ENCODE peak calls at places on chromosomes 5 and 9, in ten cellular contexts. One of them, this sample, is unnamed.

GRCh38 chr9:84642618-84643017 is 26.9 kb upstream of the NTRK2 start:
- DNase-seq in bronchial epithelial cell: peak
- DNase-seq in astrocyte of the cerebellum: no peak
- DNase-seq in left ventricle myocardium superior: no peak
- DNase-seq in HTR-8/SVneo: no peak
- DNase-seq in tibial artery: no peak
- DNase-seq in astrocyte: no peak
- DNase-seq in GM23248: no peak
- DNase-seq in KBM-7: no peak
- DNase-seq in mucosa of descending colon: no peak
- DNase-seq in this sample: no peak

GRCh38 chr5:32522429-32523143 is 62.8 kb upstream of the SUB1 start:
- DNase-seq in bronchial epithelial cell: peak
- DNase-seq in left ventricle myocardium superior: peak
- DNase-seq in astrocyte: peak
- DNase-seq in mucosa of descending colon: no peak
- DNase-seq in KBM-7: peak
- DNase-seq in HTR-8/SVneo: no peak
- DNase-seq in astrocyte of the cerebellum: peak
- DNase-seq in tibial artery: peak
- DNase-seq in GM23248: peak
- DNase-seq in this sample: peak

GRCh38 chr9:99299214-99300102 is 77.4 kb downstream of the SEC61B start:
- DNase-seq in tibial artery: no peak
- DNase-seq in astrocyte of the cerebellum: peak
- DNase-seq in HTR-8/SVneo: peak
- DNase-seq in mucosa of descending colon: no peak
- DNase-seq in astrocyte: peak
- DNase-seq in left ventricle myocardium superior: no peak
- DNase-seq in bronchial epithelial cell: peak
- DNase-seq in GM23248: peak
- DNase-seq in KBM-7: peak
- DNase-seq in this sample: peak

GRCh38 chr5:158922263-158922592 is 177.5 kb downstream of the EBF1 start:
- DNase-seq in KBM-7: no peak
- DNase-seq in bronchial epithelial cell: no peak
- DNase-seq in left ventricle myocardium superior: no peak
- DNase-seq in astrocyte of the cerebellum: no peak
- DNase-seq in mucosa of descending colon: no peak
- DNase-seq in HTR-8/SVneo: no peak
- DNase-seq in astrocyte: no peak
- DNase-seq in tibial artery: no peak
- DNase-seq in GM23248: no peak
- DNase-seq in this sample: no peak

GRCh38 chr5:144072518-144072927 is 97.9 kb downstream of the YIPF5 start:
- DNase-seq in GM23248: peak
- DNase-seq in tibial artery: no peak
- DNase-seq in astrocyte: peak
- DNase-seq in mucosa of descending colon: no peak
- DNase-seq in HTR-8/SVneo: peak
- DNase-seq in bronchial epithelial cell: peak
- DNase-seq in left ventricle myocardium superior: no peak
- DNase-seq in astrocyte of the cerebellum: no peak
- DNase-seq in KBM-7: no peak
- DNase-seq in this sample: peak

GRCh38 chr9:85872444-85872843 is 68.5 kb upstream of the NAA35 start:
- DNase-seq in bronchial epithelial cell: no peak
- DNase-seq in KBM-7: no peak
- DNase-seq in GM23248: peak
- DNase-seq in tibial artery: no peak
- DNase-seq in HTR-8/SVneo: no peak
- DNase-seq in astrocyte of the cerebellum: no peak
- DNase-seq in astrocyte: no peak
- DNase-seq in left ventricle myocardium superior: no peak
- DNase-seq in mucosa of descending colon: no peak
- DNase-seq in this sample: no peak

GRCh38 chr9:136018257-136019031 is 57.3 kb upstream of the UBAC1 start:
- DNase-seq in GM23248: no peak
- DNase-seq in KBM-7: no peak
- DNase-seq in mucosa of descending colon: no peak
- DNase-seq in tibial artery: no peak
- DNase-seq in bronchial epithelial cell: no peak
- DNase-seq in left ventricle myocardium superior: peak
- DNase-seq in astrocyte: no peak
- DNase-seq in HTR-8/SVneo: no peak
- DNase-seq in astrocyte of the cerebellum: no peak
- DNase-seq in this sample: no peak

GRCh38 chr9:128251701-128252100 is 24.1 kb downstream of the GOLGA2 start:
- DNase-seq in left ventricle myocardium superior: no peak
- DNase-seq in HTR-8/SVneo: no peak
- DNase-seq in astrocyte of the cerebellum: no peak
- DNase-seq in GM23248: peak
- DNase-seq in mucosa of descending colon: no peak
- DNase-seq in KBM-7: no peak
- DNase-seq in bronchial epithelial cell: no peak
- DNase-seq in astrocyte: no peak
- DNase-seq in tibial artery: no peak
- DNase-seq in this sample: peak

GRCh38 chr5:168683247-168683926 is 104.2 kb upstream of the PANK3 start:
- DNase-seq in mucosa of descending colon: peak
- DNase-seq in GM23248: no peak
- DNase-seq in astrocyte: no peak
- DNase-seq in KBM-7: peak
- DNase-seq in left ventricle myocardium superior: no peak
- DNase-seq in astrocyte of the cerebellum: no peak
- DNase-seq in bronchial epithelial cell: no peak
- DNase-seq in HTR-8/SVneo: no peak
- DNase-seq in tibial artery: peak
- DNase-seq in this sample: no peak

GRCh38 chr9:77616191-77616590 is 31.9 kb downstream of the GNA14 start:
- DNase-seq in astrocyte of the cerebellum: no peak
- DNase-seq in bronchial epithelial cell: peak
- DNase-seq in mucosa of descending colon: no peak
- DNase-seq in left ventricle myocardium superior: no peak
- DNase-seq in HTR-8/SVneo: no peak
- DNase-seq in KBM-7: no peak
- DNase-seq in astrocyte: no peak
- DNase-seq in GM23248: peak
- DNase-seq in tibial artery: no peak
- DNase-seq in this sample: no peak

GRCh38 chr9:86669442-86669841 is 277.9 kb downstream of the GAS1 start:
- DNase-seq in GM23248: no peak
- DNase-seq in left ventricle myocardium superior: no peak
- DNase-seq in KBM-7: no peak
- DNase-seq in mucosa of descending colon: no peak
- DNase-seq in astrocyte of the cerebellum: no peak
- DNase-seq in HTR-8/SVneo: no peak
- DNase-seq in tibial artery: no peak
- DNase-seq in astrocyte: no peak
- DNase-seq in bronchial epithelial cell: peak
- DNase-seq in this sample: no peak

GRCh38 chr5:173245319-173246134 is 10.5 kb upstream of the NKX2-5 start:
- DNase-seq in bronchial epithelial cell: no peak
- DNase-seq in HTR-8/SVneo: no peak
- DNase-seq in GM23248: no peak
- DNase-seq in KBM-7: no peak
- DNase-seq in tibial artery: no peak
- DNase-seq in left ventricle myocardium superior: peak
- DNase-seq in astrocyte of the cerebellum: no peak
- DNase-seq in astrocyte: no peak
- DNase-seq in mucosa of descending colon: no peak
- DNase-seq in this sample: no peak

GRCh38 chr5:55994502-55994997 is at the start of gene IL6ST:
- DNase-seq in left ventricle myocardium superior: no peak
- DNase-seq in mucosa of descending colon: no peak
- DNase-seq in HTR-8/SVneo: peak
- DNase-seq in astrocyte of the cerebellum: peak
- DNase-seq in bronchial epithelial cell: peak
- DNase-seq in KBM-7: no peak
- DNase-seq in astrocyte: peak
- DNase-seq in tibial artery: no peak
- DNase-seq in GM23248: peak
- DNase-seq in this sample: peak

GRCh38 chr5:27592231-27592630 is 553.8 kb upstream of the CDH9 start:
- DNase-seq in left ventricle myocardium superior: no peak
- DNase-seq in KBM-7: no peak
- DNase-seq in HTR-8/SVneo: peak
- DNase-seq in astrocyte of the cerebellum: peak
- DNase-seq in mucosa of descending colon: no peak
- DNase-seq in astrocyte: peak
- DNase-seq in GM23248: no peak
- DNase-seq in tibial artery: no peak
- DNase-seq in bronchial epithelial cell: peak
- DNase-seq in this sample: peak

GRCh38 chr9:69771775-69772418 is 12.1 kb upstream of the PTAR1 start:
- DNase-seq in bronchial epithelial cell: peak
- DNase-seq in KBM-7: no peak
- DNase-seq in GM23248: peak
- DNase-seq in left ventricle myocardium superior: no peak
- DNase-seq in HTR-8/SVneo: no peak
- DNase-seq in tibial artery: no peak
- DNase-seq in astrocyte: peak
- DNase-seq in astrocyte of the cerebellum: no peak
- DNase-seq in mucosa of descending colon: no peak
- DNase-seq in this sample: peak